ENCODE peak calls at places on chromosomes 7 and 10, in six cellular contexts. U is GM20000, B is heart left ventricle, M is cardiac muscle cell, J is BE2C, T is omental fat pad. H is an unnamed sample.

GRCh38 chr10:132407846-132408278 is 10.9 kb downstream of the PWWP2B start:
- DNase-seq in U (no peak), B (no peak), M (no peak), J (no peak), T (no peak), H (peak; percentile 89)

GRCh38 chr7:48099781-48100180 is 10.7 kb downstream of the UPP1 start:
- DNase-seq in U (no peak), B (no peak), M (no peak), J (no peak), T (no peak), H (no peak)

GRCh38 chr10:94052901-94053638 is 59.3 kb downstream of the PLCE1 start:
- DNase-seq in U (no peak), B (no peak), M (no peak), J (no peak), T (no peak), H (no peak)

GRCh38 chr10:63819753-63820347 is 298.6 kb downstream of the REEP3 start:
- DNase-seq in U (peak; percentile 18), B (peak; percentile 67), M (peak; percentile 80), J (peak; percentile 81), T (peak; percentile 57), H (peak; percentile 26)

GRCh38 chr7:12094365-12094921 is 116.7 kb upstream of the TMEM106B start:
- DNase-seq in U (no peak), B (no peak), M (peak; percentile 5), J (no peak), T (no peak), H (no peak)

GRCh38 chr10:89086801-89087513 is 96.4 kb downstream of the FAS start:
- DNase-seq in U (no peak), B (peak; percentile 89), M (no peak), J (no peak), T (peak; percentile 44), H (no peak)

GRCh38 chr10:4333474-4333894 is 492.5 kb upstream of the AKR1E2 start:
- DNase-seq in U (no peak), B (no peak), M (no peak), J (no peak), T (no peak), H (no peak)

GRCh38 chr7:144835166-144835611 is 664 bp downstream of the TPK1 start:
- DNase-seq in U (peak; percentile 43), B (peak; percentile 45), M (no peak), J (peak; percentile 39), T (no peak), H (no peak)

GRCh38 chr10:43305881-43306280 is 39.0 kb upstream of the RASGEF1A start:
- DNase-seq in U (no peak), B (no peak), M (no peak), J (no peak), T (no peak), H (no peak)

GRCh38 chr10:43307306-43307705 is 40.4 kb upstream of the RASGEF1A start:
- DNase-seq in U (no peak), B (no peak), M (no peak), J (no peak), T (no peak), H (no peak)

GRCh38 chr10:43306899-43307298 is 40.0 kb upstream of the RASGEF1A start:
- DNase-seq in U (no peak), B (no peak), M (no peak), J (no peak), T (no peak), H (no peak)

GRCh38 chr10:43304687-43305333 is 37.9 kb upstream of the RASGEF1A start:
- DNase-seq in U (peak; percentile 51), B (peak; percentile 77), M (peak; percentile 67), J (no peak), T (peak; percentile 53), H (peak; percentile 55)

GRCh38 chr10:43304079-43304686 is 37.3 kb upstream of the RASGEF1A start:
- DNase-seq in U (no peak), B (no peak), M (no peak), J (no peak), T (no peak), H (no peak)
- TF ChIP-seq CTCF in U (no peak), B (no peak), M (no peak), J (no peak), T (no peak), H (no peak)

GRCh38 chr7:75038508-75038907 is 35.1 kb downstream of the RCC1L start:
- DNase-seq in U (no peak), B (no peak), M (no peak), J (no peak), T (no peak), H (no peak)
- TF ChIP-seq CTCF in U (no peak), B (no peak), M (no peak), J (peak; percentile 25), T (no peak), H (no peak)

GRCh38 chr10:97768322-97769315 is 3.2 kb downstream of the SFRP5 start:
- DNase-seq in U (no peak), B (no peak), M (no peak), J (no peak), T (no peak), H (no peak)

GRCh38 chr10:97771913-97772823 is at the start of gene SFRP5:
- DNase-seq in U (no peak), B (peak; percentile 3), M (peak; percentile 54), J (no peak), T (no peak), H (no peak)

GRCh38 chr10:97770265-97770664 is 1.5 kb downstream of the SFRP5 start:
- DNase-seq in U (no peak), B (no peak), M (no peak), J (no peak), T (no peak), H (no peak)

GRCh38 chr10:97773096-97773495 is 1.3 kb upstream of the SFRP5 start:
- DNase-seq in U (no peak), B (no peak), M (no peak), J (no peak), T (no peak), H (no peak)

DNA sequence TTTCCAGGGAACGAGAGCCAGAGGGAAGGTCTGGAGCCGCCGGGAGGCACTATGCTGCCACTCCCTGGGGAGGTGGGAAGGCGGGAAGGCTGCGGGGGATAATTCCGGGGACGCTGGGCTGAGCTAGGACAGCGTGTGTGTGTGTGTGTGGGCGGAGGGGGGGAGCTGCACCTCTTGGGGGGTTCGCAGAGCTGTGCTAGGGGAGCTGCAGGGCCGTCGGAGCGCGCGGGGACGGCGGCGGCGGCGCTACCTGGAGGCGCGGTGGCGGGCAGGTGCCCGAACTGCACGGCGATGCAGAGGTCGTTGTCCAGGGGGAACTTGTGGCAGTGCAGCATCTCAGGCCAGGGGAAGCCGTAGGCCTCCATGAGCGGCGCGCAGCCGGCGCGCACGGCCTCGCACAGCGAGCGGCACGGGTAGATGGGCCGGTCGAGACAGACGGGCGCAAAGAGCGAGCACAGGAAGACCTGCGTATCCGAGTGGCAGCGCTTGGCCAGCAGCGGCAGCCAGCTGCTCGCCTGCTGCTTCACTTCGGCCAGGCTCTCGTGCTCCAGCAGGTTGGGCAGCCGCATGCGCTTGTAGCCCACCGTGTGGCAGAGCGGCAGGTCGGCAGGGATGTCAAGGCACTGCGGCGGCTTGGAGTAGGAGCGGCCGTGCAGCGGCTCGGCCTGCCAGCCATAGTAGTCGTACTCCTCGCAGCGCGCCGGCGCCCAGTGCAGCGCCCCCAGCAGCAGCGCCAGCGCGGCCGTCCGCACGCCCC is 566 bp downstream of the SFRP5 start:
- DNase-seq in U (peak; percentile 45), B (no peak), M (peak; percentile 64), J (peak; percentile 30), T (no peak), H (no peak)
- TF ChIP-seq CTCF in U (no peak), B (no peak), M (no peak), J (no peak), T (no peak), H (no peak)

DNA sequence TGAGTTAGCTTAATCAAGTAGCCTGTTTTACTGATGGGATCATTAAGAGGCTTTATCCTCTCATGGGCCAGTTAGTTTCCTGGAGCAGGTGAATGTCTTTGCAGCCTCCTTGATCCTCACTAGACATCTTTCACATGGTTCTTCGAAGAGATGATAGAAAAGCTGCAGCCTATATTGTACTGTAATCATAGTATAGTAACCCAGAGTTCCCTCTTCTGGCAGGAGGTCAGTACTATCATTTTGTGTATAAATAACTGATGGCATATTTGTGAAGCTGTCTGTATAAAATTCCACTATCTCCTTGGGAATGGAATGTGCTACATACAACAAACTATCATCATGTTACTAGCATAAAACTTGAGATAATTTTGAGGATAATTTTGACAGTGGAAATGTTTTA is 123.8 kb upstream of the PRPS1L1 start:
- DNase-seq in U (no peak), B (no peak), M (no peak), J (no peak), T (no peak), H (no peak)
- TF ChIP-seq CTCF in U (no peak), B (no peak), M (no peak), J (peak; percentile 32), T (no peak), H (no peak)

GRCh38 chr7:139505563-139505962 is 17.9 kb upstream of the CLEC2L start:
- DNase-seq in U (no peak), B (no peak), M (peak; percentile 34), J (peak; percentile 22), T (no peak), H (no peak)
- TF ChIP-seq CTCF in U (no peak), B (no peak), M (peak; percentile 35), J (peak; percentile 37), T (no peak), H (no peak)

GRCh38 chr7:153090757-153091156 is 331.2 kb downstream of the ACTR3B start:
- DNase-seq in U (no peak), B (no peak), M (no peak), J (no peak), T (no peak), H (no peak)
- TF ChIP-seq CTCF in U (no peak), B (no peak), M (no peak), J (peak; percentile 3), T (no peak), H (no peak)

DNA sequence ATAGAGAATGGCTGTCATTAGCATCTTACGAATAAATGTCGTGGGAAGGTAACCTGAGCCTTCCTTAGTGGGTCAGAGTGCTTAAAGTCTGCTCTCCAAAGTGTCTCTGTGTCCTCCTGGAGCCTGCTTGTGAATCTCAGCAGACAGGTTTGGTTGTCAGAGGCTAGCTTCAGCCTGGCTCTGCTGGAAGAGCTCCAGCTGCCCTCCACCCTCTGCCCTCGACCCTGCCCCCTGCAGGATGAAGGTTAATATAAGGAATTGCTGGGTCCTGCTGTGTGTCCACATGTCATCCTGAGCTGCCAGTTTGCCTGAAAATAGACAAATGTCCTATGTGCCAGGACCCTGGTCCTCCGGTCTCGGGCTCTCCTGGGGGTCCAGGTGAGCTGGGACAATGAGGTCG is 33.5 kb downstream of the FAM241B start:
- DNase-seq in U (no peak), B (no peak), M (peak; percentile 73), J (no peak), T (no peak), H (no peak)
- TF ChIP-seq CTCF in U (no peak), B (no peak), M (no peak), J (peak; percentile 22), T (no peak), H (no peak)

DNA sequence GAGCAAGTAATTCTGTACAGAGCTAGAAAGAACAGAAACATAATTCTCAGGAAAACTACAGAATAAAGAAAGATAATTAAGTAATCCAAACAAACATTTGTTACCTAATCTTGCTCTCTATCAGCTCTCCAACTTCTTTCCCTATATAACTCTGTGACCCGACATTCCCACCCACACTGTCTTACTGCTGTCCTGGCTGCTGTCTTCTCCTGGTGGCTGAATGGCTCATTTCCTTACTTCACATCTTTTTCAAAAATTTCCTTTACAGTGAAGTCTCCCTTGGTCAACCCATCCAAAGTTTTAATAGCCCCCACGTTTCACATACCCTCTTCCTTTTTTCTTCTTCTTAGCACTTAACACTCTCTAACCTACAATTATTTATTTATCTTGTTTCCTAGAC is 64.0 kb downstream of the HYCC1 start:
- DNase-seq in U (no peak), B (no peak), M (no peak), J (no peak), T (no peak), H (no peak)
- TF ChIP-seq CTCF in U (no peak), B (no peak), M (peak; percentile 5), J (no peak), T (no peak), H (no peak)